ENCODE peak calls at places on chromosomes 7 and 10, in ten cellular contexts. K, U, X, G, L, E, N, F, R and P are unnamed samples.

GRCh38 chr10:128751284-128751683 is 625.1 kb upstream of the MKI67 start:
- DNase-seq in K (peak), U (no peak), X (no peak), G (no peak), L (peak), E (no peak), N (no peak), F (no peak), R (peak), P (no peak)

GRCh38 chr10:47339759-47340612 is 8.2 kb upstream of the RBP3 start:
- DNase-seq in K (no peak), U (no peak), X (no peak), G (no peak), L (no peak), E (no peak), N (no peak), F (no peak), R (no peak), P (peak)

GRCh38 chr10:78688945-78689935 is 379.5 kb upstream of the ZMIZ1 start:
- DNase-seq in K (peak), U (no peak), X (no peak), G (no peak), L (no peak), E (peak), N (no peak), F (no peak), R (no peak), P (no peak)

GRCh38 chr7:148849393-148850098 is 34.5 kb downstream of the EZH2 start:
- DNase-seq in K (no peak), U (no peak), X (no peak), G (no peak), L (no peak), E (no peak), N (no peak), F (no peak), R (no peak), P (no peak)

GRCh38 chr10:102384606-102385429 is 10.7 kb upstream of the NFKB2 start:
- DNase-seq in K (peak), U (no peak), X (no peak), G (no peak), L (no peak), E (no peak), N (no peak), F (no peak), R (no peak), P (no peak)

GRCh38 chr10:95247200-95247880 is 43.5 kb downstream of the PDLIM1 start:
- DNase-seq in K (peak), U (peak), X (no peak), G (no peak), L (peak), E (no peak), N (no peak), F (no peak), R (peak), P (no peak)

GRCh38 chr7:3300651-3301471 is at the start of gene SDK1:
- DNase-seq in K (peak), U (peak), X (peak), G (peak), L (peak), E (peak), N (peak), F (peak), R (peak), P (peak)

GRCh38 chr7:125316451-125316850 is 386.8 kb upstream of the POT1 start:
- DNase-seq in K (no peak), U (no peak), X (no peak), G (no peak), L (no peak), E (peak), N (peak), F (no peak), R (no peak), P (no peak)